ENCODE peak calls at places on chromosomes 5 and 9, in six cellular contexts. One of them, this sample, is unnamed.

GRCh38 chr5:162248107-162248713 is 180.6 kb downstream of the GABRG2 start:
- DNase-seq in NCI-H748 treated with DMSO at 0.1 percent for 48 hours: no peak
- DNase-seq in small intestine: no peak
- DNase-seq in NCI-H774: no peak
- DNase-seq in right atrium auricular region: no peak
- DNase-seq in activated CD4-positive, alpha-beta T cell treated with anti-CD3 and anti-CD28 coated beads, Interleukin-2, amount 10 ng/mL, durations not matched to agents 24 days and 14 days: no peak
- DNase-seq in this sample: no peak

GRCh38 chr5:136242136-136242535 is 49.2 kb upstream of the SMIM32 start:
- DNase-seq in NCI-H774: no peak
- DNase-seq in NCI-H748 treated with DMSO at 0.1 percent for 48 hours: no peak
- DNase-seq in activated CD4-positive, alpha-beta T cell treated with anti-CD3 and anti-CD28 coated beads, Interleukin-2, amount 10 ng/mL, durations not matched to agents 24 days and 14 days: no peak
- DNase-seq in small intestine: no peak
- DNase-seq in right atrium auricular region: no peak
- DNase-seq in this sample: no peak

GRCh38 chr5:55176176-55176818 is 3.3 kb upstream of the CDC20B start:
- DNase-seq in NCI-H774: peak
- DNase-seq in small intestine: peak
- DNase-seq in right atrium auricular region: no peak
- DNase-seq in activated CD4-positive, alpha-beta T cell treated with anti-CD3 and anti-CD28 coated beads, Interleukin-2, amount 10 ng/mL, durations not matched to agents 24 days and 14 days: peak
- DNase-seq in NCI-H748 treated with DMSO at 0.1 percent for 48 hours: peak
- DNase-seq in this sample: peak

GRCh38 chr9:79184821-79185220 is 386.9 kb upstream of the TLE4 start:
- DNase-seq in NCI-H774: no peak
- DNase-seq in activated CD4-positive, alpha-beta T cell treated with anti-CD3 and anti-CD28 coated beads, Interleukin-2, amount 10 ng/mL, durations not matched to agents 24 days and 14 days: no peak
- DNase-seq in NCI-H748 treated with DMSO at 0.1 percent for 48 hours: no peak
- DNase-seq in small intestine: no peak
- DNase-seq in right atrium auricular region: no peak
- DNase-seq in this sample: no peak

GRCh38 chr9:32395483-32396216 is 11.2 kb downstream of the ACO1 start:
- DNase-seq in NCI-H748 treated with DMSO at 0.1 percent for 48 hours: no peak
- DNase-seq in activated CD4-positive, alpha-beta T cell treated with anti-CD3 and anti-CD28 coated beads, Interleukin-2, amount 10 ng/mL, durations not matched to agents 24 days and 14 days: no peak
- DNase-seq in small intestine: no peak
- DNase-seq in NCI-H774: no peak
- DNase-seq in right atrium auricular region: peak
- DNase-seq in this sample: peak

GRCh38 chr9:113151696-113152630 is 1.2 kb downstream of the SLC31A2 start:
- DNase-seq in activated CD4-positive, alpha-beta T cell treated with anti-CD3 and anti-CD28 coated beads, Interleukin-2, amount 10 ng/mL, durations not matched to agents 24 days and 14 days: no peak
- DNase-seq in NCI-H748 treated with DMSO at 0.1 percent for 48 hours: no peak
- DNase-seq in right atrium auricular region: no peak
- DNase-seq in small intestine: peak
- DNase-seq in NCI-H774: no peak
- DNase-seq in this sample: no peak

GRCh38 chr9:88303785-88304495 is 84.3 kb upstream of the SPIN1 start:
- DNase-seq in NCI-H748 treated with DMSO at 0.1 percent for 48 hours: no peak
- DNase-seq in right atrium auricular region: no peak
- DNase-seq in NCI-H774: no peak
- DNase-seq in small intestine: no peak
- DNase-seq in activated CD4-positive, alpha-beta T cell treated with anti-CD3 and anti-CD28 coated beads, Interleukin-2, amount 10 ng/mL, durations not matched to agents 24 days and 14 days: peak
- DNase-seq in this sample: peak

GRCh38 chr9:84068872-84069271 is 88.3 kb downstream of the RMI1 start:
- DNase-seq in small intestine: no peak
- DNase-seq in NCI-H748 treated with DMSO at 0.1 percent for 48 hours: no peak
- DNase-seq in activated CD4-positive, alpha-beta T cell treated with anti-CD3 and anti-CD28 coated beads, Interleukin-2, amount 10 ng/mL, durations not matched to agents 24 days and 14 days: no peak
- DNase-seq in right atrium auricular region: no peak
- DNase-seq in NCI-H774: no peak
- DNase-seq in this sample: no peak

GRCh38 chr5:115524199-115524598 is 20.4 kb downstream of the FEM1C start:
- DNase-seq in small intestine: no peak
- DNase-seq in NCI-H748 treated with DMSO at 0.1 percent for 48 hours: no peak
- DNase-seq in activated CD4-positive, alpha-beta T cell treated with anti-CD3 and anti-CD28 coated beads, Interleukin-2, amount 10 ng/mL, durations not matched to agents 24 days and 14 days: no peak
- DNase-seq in right atrium auricular region: no peak
- DNase-seq in NCI-H774: no peak
- DNase-seq in this sample: no peak

GRCh38 chr5:134920848-134921575 is 16.1 kb downstream of the PCBD2 start:
- DNase-seq in NCI-H774: no peak
- DNase-seq in right atrium auricular region: no peak
- DNase-seq in activated CD4-positive, alpha-beta T cell treated with anti-CD3 and anti-CD28 coated beads, Interleukin-2, amount 10 ng/mL, durations not matched to agents 24 days and 14 days: no peak
- DNase-seq in NCI-H748 treated with DMSO at 0.1 percent for 48 hours: no peak
- DNase-seq in small intestine: no peak
- DNase-seq in this sample: no peak

GRCh38 chr9:4258321-4259093 is 41.4 kb downstream of the GLIS3 start:
- DNase-seq in NCI-H774: no peak
- DNase-seq in right atrium auricular region: no peak
- DNase-seq in NCI-H748 treated with DMSO at 0.1 percent for 48 hours: no peak
- DNase-seq in small intestine: no peak
- DNase-seq in activated CD4-positive, alpha-beta T cell treated with anti-CD3 and anti-CD28 coated beads, Interleukin-2, amount 10 ng/mL, durations not matched to agents 24 days and 14 days: no peak
- DNase-seq in this sample: peak

GRCh38 chr9:112268421-112268820 is 65.0 kb downstream of the PTBP3 start:
- DNase-seq in NCI-H748 treated with DMSO at 0.1 percent for 48 hours: no peak
- DNase-seq in right atrium auricular region: no peak
- DNase-seq in small intestine: no peak
- DNase-seq in activated CD4-positive, alpha-beta T cell treated with anti-CD3 and anti-CD28 coated beads, Interleukin-2, amount 10 ng/mL, durations not matched to agents 24 days and 14 days: no peak
- DNase-seq in NCI-H774: no peak
- DNase-seq in this sample: no peak

GRCh38 chr9:136403538-136403914 is 3.6 kb upstream of the SNAPC4 start:
- DNase-seq in NCI-H748 treated with DMSO at 0.1 percent for 48 hours: no peak
- DNase-seq in NCI-H774: no peak
- DNase-seq in small intestine: peak
- DNase-seq in activated CD4-positive, alpha-beta T cell treated with anti-CD3 and anti-CD28 coated beads, Interleukin-2, amount 10 ng/mL, durations not matched to agents 24 days and 14 days: peak
- DNase-seq in right atrium auricular region: no peak
- DNase-seq in this sample: no peak

GRCh38 chr5:149942199-149942598 is 2.4 kb downstream of the PDE6A start:
- DNase-seq in NCI-H774: no peak
- DNase-seq in activated CD4-positive, alpha-beta T cell treated with anti-CD3 and anti-CD28 coated beads, Interleukin-2, amount 10 ng/mL, durations not matched to agents 24 days and 14 days: no peak
- DNase-seq in right atrium auricular region: no peak
- DNase-seq in small intestine: no peak
- DNase-seq in NCI-H748 treated with DMSO at 0.1 percent for 48 hours: no peak
- DNase-seq in this sample: no peak

GRCh38 chr5:757931-758697 is 26.4 kb downstream of the ZDHHC11B start:
- DNase-seq in activated CD4-positive, alpha-beta T cell treated with anti-CD3 and anti-CD28 coated beads, Interleukin-2, amount 10 ng/mL, durations not matched to agents 24 days and 14 days: peak
- DNase-seq in NCI-H748 treated with DMSO at 0.1 percent for 48 hours: peak
- DNase-seq in NCI-H774: peak
- DNase-seq in small intestine: peak
- DNase-seq in right atrium auricular region: peak
- DNase-seq in this sample: peak

GRCh38 chr5:181223729-181224389 is 778 bp downstream of the TRIM41 start:
- DNase-seq in right atrium auricular region: no peak
- DNase-seq in small intestine: no peak
- DNase-seq in activated CD4-positive, alpha-beta T cell treated with anti-CD3 and anti-CD28 coated beads, Interleukin-2, amount 10 ng/mL, durations not matched to agents 24 days and 14 days: no peak
- DNase-seq in NCI-H748 treated with DMSO at 0.1 percent for 48 hours: no peak
- DNase-seq in NCI-H774: no peak
- DNase-seq in this sample: no peak

GRCh38 chr5:80097516-80097915 is 62.4 kb downstream of the THBS4 start:
- DNase-seq in small intestine: no peak
- DNase-seq in activated CD4-positive, alpha-beta T cell treated with anti-CD3 and anti-CD28 coated beads, Interleukin-2, amount 10 ng/mL, durations not matched to agents 24 days and 14 days: no peak
- DNase-seq in NCI-H748 treated with DMSO at 0.1 percent for 48 hours: no peak
- DNase-seq in right atrium auricular region: no peak
- DNase-seq in NCI-H774: no peak
- DNase-seq in this sample: no peak

GRCh38 chr5:61613679-61614078 is 281.6 kb downstream of the ZSWIM6 start:
- DNase-seq in activated CD4-positive, alpha-beta T cell treated with anti-CD3 and anti-CD28 coated beads, Interleukin-2, amount 10 ng/mL, durations not matched to agents 24 days and 14 days: no peak
- DNase-seq in small intestine: no peak
- DNase-seq in NCI-H748 treated with DMSO at 0.1 percent for 48 hours: peak
- DNase-seq in right atrium auricular region: no peak
- DNase-seq in NCI-H774: no peak
- DNase-seq in this sample: no peak

GRCh38 chr5:171242521-171242920 is 66.5 kb upstream of the TLX3 start:
- DNase-seq in NCI-H748 treated with DMSO at 0.1 percent for 48 hours: no peak
- DNase-seq in small intestine: no peak
- DNase-seq in right atrium auricular region: no peak
- DNase-seq in activated CD4-positive, alpha-beta T cell treated with anti-CD3 and anti-CD28 coated beads, Interleukin-2, amount 10 ng/mL, durations not matched to agents 24 days and 14 days: no peak
- DNase-seq in NCI-H774: no peak
- DNase-seq in this sample: peak

GRCh38 chr9:1995084-1995483 is 20.1 kb upstream of the SMARCA2 start:
- DNase-seq in NCI-H774: no peak
- DNase-seq in NCI-H748 treated with DMSO at 0.1 percent for 48 hours: no peak
- DNase-seq in small intestine: no peak
- DNase-seq in activated CD4-positive, alpha-beta T cell treated with anti-CD3 and anti-CD28 coated beads, Interleukin-2, amount 10 ng/mL, durations not matched to agents 24 days and 14 days: no peak
- DNase-seq in right atrium auricular region: no peak
- DNase-seq in this sample: no peak

GRCh38 chr5:126373621-126374416 is 49.4 kb upstream of the GRAMD2B start:
- DNase-seq in small intestine: peak
- DNase-seq in NCI-H748 treated with DMSO at 0.1 percent for 48 hours: no peak
- DNase-seq in NCI-H774: no peak
- DNase-seq in right atrium auricular region: no peak
- DNase-seq in activated CD4-positive, alpha-beta T cell treated with anti-CD3 and anti-CD28 coated beads, Interleukin-2, amount 10 ng/mL, durations not matched to agents 24 days and 14 days: no peak
- DNase-seq in this sample: peak

GRCh38 chr9:133421615-133422542 is at the start of gene ADAMTS13:
- DNase-seq in NCI-H748 treated with DMSO at 0.1 percent for 48 hours: no peak
- DNase-seq in activated CD4-positive, alpha-beta T cell treated with anti-CD3 and anti-CD28 coated beads, Interleukin-2, amount 10 ng/mL, durations not matched to agents 24 days and 14 days: peak
- DNase-seq in right atrium auricular region: no peak
- DNase-seq in small intestine: no peak
- DNase-seq in NCI-H774: no peak
- DNase-seq in this sample: no peak

GRCh38 chr5:146745937-146746577 is 132.5 kb downstream of the PPP2R2B start:
- DNase-seq in right atrium auricular region: no peak
- DNase-seq in NCI-H774: peak
- DNase-seq in activated CD4-positive, alpha-beta T cell treated with anti-CD3 and anti-CD28 coated beads, Interleukin-2, amount 10 ng/mL, durations not matched to agents 24 days and 14 days: no peak
- DNase-seq in NCI-H748 treated with DMSO at 0.1 percent for 48 hours: peak
- DNase-seq in small intestine: no peak
- DNase-seq in this sample: no peak

GRCh38 chr5:140312067-140312790 is 9.3 kb upstream of the PFDN1 start:
- DNase-seq in activated CD4-positive, alpha-beta T cell treated with anti-CD3 and anti-CD28 coated beads, Interleukin-2, amount 10 ng/mL, durations not matched to agents 24 days and 14 days: no peak
- DNase-seq in NCI-H774: no peak
- DNase-seq in small intestine: peak
- DNase-seq in NCI-H748 treated with DMSO at 0.1 percent for 48 hours: no peak
- DNase-seq in right atrium auricular region: no peak
- DNase-seq in this sample: peak

GRCh38 chr5:127963233-127963632 is 120.3 kb upstream of the SLC12A2 start:
- DNase-seq in small intestine: no peak
- DNase-seq in right atrium auricular region: no peak
- DNase-seq in NCI-H774: no peak
- DNase-seq in NCI-H748 treated with DMSO at 0.1 percent for 48 hours: no peak
- DNase-seq in activated CD4-positive, alpha-beta T cell treated with anti-CD3 and anti-CD28 coated beads, Interleukin-2, amount 10 ng/mL, durations not matched to agents 24 days and 14 days: no peak
- DNase-seq in this sample: no peak

GRCh38 chr5:61784337-61784736 is 452.3 kb downstream of the ZSWIM6 start:
- DNase-seq in NCI-H748 treated with DMSO at 0.1 percent for 48 hours: no peak
- DNase-seq in right atrium auricular region: no peak
- DNase-seq in small intestine: no peak
- DNase-seq in NCI-H774: no peak
- DNase-seq in activated CD4-positive, alpha-beta T cell treated with anti-CD3 and anti-CD28 coated beads, Interleukin-2, amount 10 ng/mL, durations not matched to agents 24 days and 14 days: no peak
- DNase-seq in this sample: no peak

GRCh38 chr9:114008667-114009410 is 69.3 kb downstream of the AMBP start:
- DNase-seq in activated CD4-positive, alpha-beta T cell treated with anti-CD3 and anti-CD28 coated beads, Interleukin-2, amount 10 ng/mL, durations not matched to agents 24 days and 14 days: no peak
- DNase-seq in right atrium auricular region: peak
- DNase-seq in NCI-H748 treated with DMSO at 0.1 percent for 48 hours: no peak
- DNase-seq in small intestine: no peak
- DNase-seq in NCI-H774: no peak
- DNase-seq in this sample: no peak